ENCODE peak calls at places on chromosomes 6 and 20, in four cellular contexts. U, B, D and F are unnamed samples.

GRCh38 chr6:136466789-136467585 is 83.2 kb downstream of the MAP7 start:
- DNase-seq in D (no peak), U (no peak), B (no peak), F (no peak)

GRCh38 chr20:9555781-9556180 is 41.4 kb downstream of the LAMP5 start:
- DNase-seq in B (no peak), U (no peak), D (peak; percentile 10), F (no peak)

GRCh38 chr6:110185879-110186278 is 5.7 kb downstream of the CDC40 start:
- DNase-seq in D (no peak), U (no peak), B (no peak), F (no peak)

GRCh38 chr20:17664025-17664638 is 17.9 kb downstream of the RRBP1 start:
- DNase-seq in U (no peak), D (no peak), B (no peak), F (no peak)

GRCh38 chr6:42704251-42704936 is 18.0 kb downstream of the PRPH2 start:
- DNase-seq in D (no peak), U (peak; percentile 81), B (no peak), F (no peak)

GRCh38 chr6:118668761-118669411 is 17.5 kb upstream of the CEP85L start:
- DNase-seq in D (no peak), B (no peak), U (no peak), F (peak; percentile 61)

GRCh38 chr6:42302441-42302840 is 84.8 kb upstream of the MRPS10 start:
- DNase-seq in B (no peak), U (no peak), D (no peak), F (no peak)

GRCh38 chr20:4018015-4018748 is 2.8 kb upstream of the RNF24 start:
- DNase-seq in D (peak; percentile 69), U (no peak), B (no peak), F (no peak)

GRCh38 chr6:57262491-57262890 is 40.4 kb upstream of the RAB23 start:
- DNase-seq in D (no peak), B (no peak), U (peak; percentile 75), F (no peak)

GRCh38 chr6:120262354-120262753 is 912.8 kb upstream of the MAN1A1 start:
- DNase-seq in B (no peak), U (no peak), D (no peak), F (no peak)

GRCh38 chr6:117494283-117494682 is 11.8 kb downstream of the DCBLD1 start:
- DNase-seq in B (no peak), U (no peak), D (no peak), F (no peak)

GRCh38 chr20:699811-700338 is 24.3 kb upstream of the SCRT2 start:
- DNase-seq in B (no peak), D (no peak), U (peak; percentile 92), F (no peak)

GRCh38 chr20:4384961-4385360 is 336.7 kb upstream of the PRND start:
- DNase-seq in B (no peak), U (no peak), D (no peak), F (no peak)

GRCh38 chr6:134347916-134348805 is 30.2 kb upstream of the SGK1 start:
- DNase-seq in D (no peak), U (peak; percentile 45), B (no peak), F (no peak)

GRCh38 chr6:31652925-31653724 is 664 bp upstream of the BAG6 start:
- DNase-seq in U (peak; percentile 92), D (peak; percentile 78), B (peak; percentile 87), F (no peak)

GRCh38 chr20:444862-445426 is 17.4 kb downstream of the TBC1D20 start:
- DNase-seq in D (no peak), U (no peak), B (no peak), F (no peak)

GRCh38 chr6:147321260-147321659 is 117.0 kb downstream of the STXBP5 start:
- DNase-seq in B (no peak), D (no peak), U (no peak), F (no peak)

GRCh38 chr6:88916615-88917198 is 46.7 kb downstream of the RNGTT start:
- DNase-seq in B (no peak), U (no peak), D (no peak), F (no peak)

GRCh38 chr6:159168536-159169192 is 536 bp upstream of the FNDC1 start:
- DNase-seq in D (no peak), U (peak; percentile 56), B (peak; percentile 63), F (no peak)

GRCh38 chr6:77740380-77740779 is 87.5 kb downstream of the MEI4 start:
- DNase-seq in D (peak; percentile 14), B (peak; percentile 3), U (no peak), F (no peak)

GRCh38 chr6:25166955-25167753 is 112.0 kb upstream of the CARMIL1 start:
- DNase-seq in U (no peak), B (no peak), D (no peak), F (no peak)

GRCh38 chr20:62138912-62139311 is 4.3 kb downstream of the PSMA7 start:
- DNase-seq in D (no peak), U (no peak), B (no peak), F (no peak)

GRCh38 chr6:43951063-43951755 is 176.0 kb downstream of the MRPL14 start:
- DNase-seq in D (no peak), B (no peak), U (peak; percentile 83), F (no peak)

GRCh38 chr6:90296346-90297123 is at the start of gene BACH2:
- DNase-seq in U (peak; percentile 92), B (peak; percentile 52), D (peak; percentile 80), F (peak; percentile 4)

GRCh38 chr20:36485286-36485685 is 56.0 kb upstream of the MYL9 start:
- DNase-seq in U (no peak), D (no peak), B (no peak), F (no peak)

GRCh38 chr6:112149719-112150263 is 62.4 kb downstream of the FAM229B start:
- DNase-seq in D (no peak), B (no peak), U (no peak), F (peak; percentile 96)

GRCh38 chr6:74671558-74672025 is 534.3 kb downstream of the COL12A1 start:
- DNase-seq in D (no peak), B (no peak), U (no peak), F (peak; percentile 98)

GRCh38 chr6:166998256-166999144 is 697 bp upstream of the CEP43 start:
- DNase-seq in D (peak; percentile 6), B (no peak), U (peak; percentile 37), F (no peak)

GRCh38 chr6:157650261-157650640 is 172.8 kb upstream of the SNX9 start:
- DNase-seq in B (no peak), D (no peak), U (peak; percentile 67), F (no peak)

GRCh38 chr6:170158296-170159039 is 132.4 kb downstream of the DLL1 start:
- DNase-seq in U (no peak), B (no peak), D (no peak), F (no peak)

GRCh38 chr20:6613280-6613861 is 154.1 kb upstream of the BMP2 start:
- DNase-seq in D (peak; percentile 52), B (no peak), U (no peak), F (no peak)

GRCh38 chr6:85285146-85285545 is 164.7 kb upstream of the NT5E start:
- DNase-seq in D (no peak), U (no peak), B (no peak), F (no peak)

GRCh38 chr6:88596801-88597200 is 366.6 kb downstream of the RNGTT start:
- DNase-seq in B (no peak), U (no peak), D (no peak), F (no peak)

GRCh38 chr6:83132121-83132520 is 60.9 kb downstream of the PGM3 start:
- DNase-seq in D (no peak), B (no peak), U (no peak), F (no peak)

GRCh38 chr6:108020438-108021116 is 54.0 kb downstream of the OSTM1 start:
- DNase-seq in B (no peak), D (no peak), U (no peak), F (no peak)

GRCh38 chr6:163985040-163985439 is 570.5 kb downstream of the QKI start:
- DNase-seq in D (no peak), U (no peak), B (no peak), F (no peak)

GRCh38 chr6:34516391-34517324 is 39.5 kb downstream of the SPDEF start:
- DNase-seq in B (no peak), D (no peak), U (no peak), F (no peak)

GRCh38 chr20:1712634-1713625 is 55.4 kb upstream of the SIRPG start:
- DNase-seq in U (no peak), D (no peak), B (no peak), F (no peak)

GRCh38 chr20:39474829-39475228 is 512.7 kb downstream of the DHX35 start:
- DNase-seq in D (no peak), U (no peak), B (no peak), F (no peak)

GRCh38 chr6:163263196-163263595 is 151.3 kb upstream of the QKI start:
- DNase-seq in U (peak; percentile 51), B (no peak), D (no peak), F (no peak)

DNA sequence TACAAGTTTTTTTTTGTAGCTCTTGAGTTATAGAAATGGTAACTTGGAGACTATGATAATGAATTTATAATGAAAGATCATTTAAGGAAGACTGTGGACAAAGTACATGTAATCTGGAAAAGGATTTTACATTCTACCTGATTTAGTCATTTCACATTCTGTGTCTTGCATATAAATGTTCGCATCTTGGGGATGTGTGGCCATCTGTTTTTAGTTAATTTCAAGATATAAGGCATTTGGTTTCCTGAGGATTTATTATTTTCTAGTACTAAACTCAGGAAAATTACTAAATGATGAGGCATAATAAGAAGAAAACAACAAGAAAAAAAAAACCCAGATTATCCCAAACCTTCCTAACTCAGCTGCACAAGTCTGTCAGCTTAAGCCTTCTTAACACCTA is 112.7 kb upstream of the PRL start:
- DNase-seq in B (no peak), U (no peak), D (no peak), F (no peak)
- TF ChIP-seq CTCF in B (no peak), U (no peak), D (no peak), F (no peak)

DNA sequence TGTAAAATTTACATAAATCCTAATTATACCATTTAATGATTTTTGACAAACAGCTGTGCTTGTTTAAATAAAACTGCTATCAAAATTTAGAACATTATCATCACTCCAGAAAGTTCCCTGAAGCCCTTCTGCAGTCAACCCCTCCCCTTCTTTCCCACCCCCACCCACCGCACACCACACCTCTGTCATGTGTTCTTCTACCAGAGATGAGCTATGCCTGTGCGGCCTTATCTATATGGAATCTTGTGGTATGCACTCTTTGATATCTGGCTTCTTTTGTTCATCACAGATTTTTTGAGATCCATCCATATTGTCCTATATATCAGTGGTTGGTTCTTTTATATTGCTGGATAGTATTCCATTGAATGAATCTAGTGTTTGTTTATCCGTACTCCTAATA is 7.2 kb downstream of the MYLIP start:
- DNase-seq in B (no peak), U (no peak), D (no peak), F (no peak)
- TF ChIP-seq CTCF in B (no peak), U (no peak), D (no peak), F (no peak)

GRCh38 chr6:8006208-8006607 is 58.0 kb downstream of the BLOC1S5 start:
- DNase-seq in D (peak; percentile 67), B (peak; percentile 53), U (no peak), F (no peak)
- TF ChIP-seq CTCF in D (peak; percentile 49), B (peak; percentile 69), U (peak; percentile 57), F (peak; percentile 43)

DNA sequence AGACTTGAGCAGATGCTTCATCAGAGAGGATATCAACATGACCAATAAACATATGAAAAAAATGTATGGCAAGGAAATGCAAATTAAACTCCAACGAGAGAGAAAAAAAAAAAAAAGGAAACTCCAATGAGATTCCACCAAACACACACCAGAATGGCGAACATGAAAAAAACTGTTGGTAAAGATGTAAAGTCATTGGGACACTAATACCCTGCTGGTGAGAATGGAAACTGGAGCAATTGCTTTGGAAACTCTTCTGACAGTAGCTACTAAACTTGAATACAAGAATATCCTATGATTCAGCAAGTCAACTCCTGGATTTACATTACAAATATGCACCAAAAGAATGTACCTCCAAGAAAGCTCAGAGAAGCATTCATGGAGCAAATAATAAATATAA is 260.7 kb upstream of the ECI2 start:
- DNase-seq in U (no peak), B (no peak), D (no peak), F (no peak)
- TF ChIP-seq CTCF in U (no peak), B (no peak), D (no peak), F (no peak)

GRCh38 chr6:37860226-37860839 is 40.8 kb downstream of the ZFAND3 start:
- DNase-seq in D (peak; percentile 24), U (peak; percentile 31), B (peak; percentile 12), F (no peak)
- TF ChIP-seq CTCF in D (peak; percentile 70), U (peak; percentile 60), B (peak; percentile 54), F (peak; percentile 70)